ENCODE peak calls at places on chromosomes 4 and X, in five cellular contexts. V is omental fat pad, Y is tibial artery, D is mesothelial cell of epicardium, K is neural crest cell. I is an unnamed sample.

GRCh38 chrX:22135994-22136684 is 104.0 kb downstream of the PHEX start:
- DNase-seq in V (no peak), Y (peak), D (no peak), K (peak), I (peak)

GRCh38 chrX:123736333-123736921 is 3.6 kb upstream of the THOC2 start:
- DNase-seq in V (no peak), Y (no peak), D (no peak), K (no peak), I (no peak)

GRCh38 chr4:85783483-85783882 is 308.5 kb downstream of the ARHGAP24 start:
- DNase-seq in V (no peak), Y (no peak), D (no peak), K (no peak), I (no peak)

GRCh38 chr4:185204238-185204910 is 574 bp upstream of the CFAP97 start:
- DNase-seq in V (no peak), Y (no peak), D (no peak), K (no peak), I (no peak)

GRCh38 chr4:140156529-140157171 is 2.7 kb upstream of the MAML3 start:
- DNase-seq in V (no peak), Y (no peak), D (no peak), K (no peak), I (no peak)

GRCh38 chr4:152973614-152974200 is 37.6 kb downstream of the FHDC1 start:
- DNase-seq in V (no peak), Y (no peak), D (no peak), K (no peak), I (no peak)

GRCh38 chrX:15853586-15854079 is 980 bp downstream of the AP1S2 start:
- DNase-seq in V (no peak), Y (no peak), D (no peak), K (no peak), I (no peak)

GRCh38 chr4:146342600-146343192 is 128.4 kb downstream of the REELD1 start:
- DNase-seq in V (no peak), Y (no peak), D (no peak), K (peak), I (peak)

GRCh38 chr4:1041936-1042330 is 30.5 kb downstream of the FGFRL1 start:
- DNase-seq in V (no peak), Y (no peak), D (no peak), K (no peak), I (no peak)

GRCh38 chr4:125101706-125102105 is 213.0 kb upstream of the FAT4 start:
- DNase-seq in V (no peak), Y (no peak), D (no peak), K (no peak), I (no peak)

GRCh38 chr4:98746936-98747658 is 88.7 kb upstream of the TSPAN5 start:
- DNase-seq in V (no peak), Y (no peak), D (no peak), K (no peak), I (no peak)

GRCh38 chr4:53326535-53326934 is 39.3 kb downstream of the SCFD2 start:
- DNase-seq in V (no peak), Y (no peak), D (no peak), K (no peak), I (no peak)

GRCh38 chrX:10098235-10098819 is 58.4 kb upstream of the CLCN4 start:
- DNase-seq in V (no peak), Y (no peak), D (no peak), K (no peak), I (no peak)

GRCh38 chrX:115584715-115585114 is 23.7 kb downstream of the PLS3 start:
- DNase-seq in V (no peak), Y (no peak), D (no peak), K (no peak), I (no peak)

GRCh38 chr4:121156822-121157769 is 7.0 kb downstream of the TNIP3 start:
- DNase-seq in V (no peak), Y (no peak), D (peak), K (peak), I (peak)

GRCh38 chrX:25206761-25207160 is 191.0 kb upstream of the ARX start:
- DNase-seq in V (no peak), Y (no peak), D (no peak), K (no peak), I (no peak)

GRCh38 chr4:71429106-71429505 is 90.3 kb downstream of the SLC4A4 start:
- DNase-seq in V (no peak), Y (no peak), D (no peak), K (no peak), I (no peak)

GRCh38 chr4:109931318-109931717 is 18.6 kb downstream of the EGF start:
- DNase-seq in V (no peak), Y (no peak), D (no peak), K (no peak), I (no peak)

GRCh38 chrX:147476008-147476407 is 435.7 kb upstream of the FMR1 start:
- DNase-seq in V (no peak), Y (no peak), D (no peak), K (peak), I (peak)

GRCh38 chr4:15584785-15585184 is 70.4 kb downstream of the FBXL5 start:
- DNase-seq in V (no peak), Y (no peak), D (no peak), K (no peak), I (no peak)

GRCh38 chrX:5916945-5917344 is 311.7 kb downstream of the NLGN4X start:
- DNase-seq in V (no peak), Y (no peak), D (no peak), K (no peak), I (no peak)

GRCh38 chr4:24640433-24640832 is 56.1 kb upstream of the DHX15 start:
- DNase-seq in V (no peak), Y (no peak), D (no peak), K (no peak), I (no peak)

GRCh38 chr4:114613579-114613978 is 15.0 kb downstream of the UGT8 start:
- DNase-seq in V (no peak), Y (no peak), D (no peak), K (no peak), I (no peak)

GRCh38 chr4:40484346-40484745 is 145.3 kb downstream of the RBM47 start:
- DNase-seq in V (no peak), Y (no peak), D (no peak), K (no peak), I (no peak)

GRCh38 chrX:1596676-1597344 is 5.4 kb downstream of the AKAP17A start:
- DNase-seq in V (no peak), Y (no peak), D (peak), K (no peak), I (no peak)

GRCh38 chrX:139949703-139950102 is 15.6 kb downstream of the CXorf66 start:
- DNase-seq in V (no peak), Y (no peak), D (no peak), K (no peak), I (no peak)

GRCh38 chrX:143429021-143429570 is 88.2 kb downstream of the SPANXN3 start:
- DNase-seq in V (no peak), Y (no peak), D (no peak), K (no peak), I (no peak)

GRCh38 chr4:109166126-109166525 is 136.3 kb downstream of the COL25A1 start:
- DNase-seq in V (no peak), Y (no peak), D (no peak), K (no peak), I (no peak)

GRCh38 chr4:30717208-30718020 is 2.8 kb upstream of the PCDH7 start:
- DNase-seq in V (no peak), Y (peak), D (peak), K (peak), I (peak)

GRCh38 chrX:150968862-150969720 is 14.0 kb upstream of the HMGB3 start:
- DNase-seq in V (no peak), Y (no peak), D (no peak), K (no peak), I (no peak)

GRCh38 chrX:38618152-38618551 is 56.8 kb downstream of the TSPAN7 start:
- DNase-seq in V (no peak), Y (no peak), D (no peak), K (no peak), I (no peak)
- TF ChIP-seq CTCF in V (no peak), Y (no peak), D (no peak), K (no peak), I (no peak)

GRCh38 chr4:8891646-8892555 is 20.3 kb upstream of the HMX1 start:
- DNase-seq in V (no peak), Y (no peak), D (no peak), K (no peak), I (no peak)

GRCh38 chr4:8888856-8889255 is 17.2 kb upstream of the HMX1 start:
- DNase-seq in V (no peak), Y (no peak), D (no peak), K (no peak), I (no peak)

GRCh38 chr4:8891255-8891645 is 19.6 kb upstream of the HMX1 start:
- DNase-seq in V (no peak), Y (no peak), D (no peak), K (no peak), I (no peak)

GRCh38 chr4:8882239-8882638 is 10.6 kb upstream of the HMX1 start:
- DNase-seq in V (no peak), Y (no peak), D (no peak), K (no peak), I (no peak)

DNA sequence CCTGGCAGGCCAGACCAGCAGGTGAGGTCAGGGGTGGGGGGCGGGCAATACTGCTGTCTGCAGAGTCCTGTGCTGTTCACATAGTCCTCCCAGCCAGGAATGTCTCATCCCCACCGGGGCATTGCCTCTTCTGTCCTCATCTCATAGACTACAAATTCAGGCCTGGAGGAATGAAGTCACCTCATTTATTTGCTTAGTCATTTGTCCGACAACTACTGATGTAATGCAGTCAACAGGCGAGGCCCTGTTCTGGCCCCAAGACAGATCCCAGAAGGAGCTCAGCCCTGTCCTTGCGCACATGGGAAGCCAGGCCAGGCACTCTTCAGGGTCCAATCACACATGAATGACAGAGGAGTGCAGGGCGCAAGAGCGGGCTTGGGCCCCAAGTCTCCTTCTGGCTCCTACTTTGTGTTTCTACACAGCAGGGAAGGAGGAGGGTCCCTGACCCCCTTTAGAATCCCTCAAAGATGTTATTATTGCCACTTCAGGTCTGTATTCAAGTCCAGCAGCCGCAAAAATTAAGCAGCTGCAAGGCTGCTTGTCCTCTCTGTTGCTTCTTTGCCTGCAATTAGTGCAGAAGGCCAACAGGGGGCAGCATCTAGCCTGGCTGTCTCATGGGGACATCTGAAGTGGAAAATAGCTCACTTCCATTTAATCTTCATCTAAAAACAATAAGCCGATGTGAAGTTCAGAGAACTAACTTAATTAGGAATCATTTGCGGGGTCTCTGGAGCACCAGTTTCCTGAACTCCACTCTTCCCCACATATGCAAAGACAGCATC is 15.2 kb upstream of the HMX1 start:
- DNase-seq in V (no peak), Y (no peak), D (no peak), K (no peak), I (no peak)
- TF ChIP-seq CTCF in V (no peak), Y (no peak), D (peak), K (peak), I (no peak)

DNA sequence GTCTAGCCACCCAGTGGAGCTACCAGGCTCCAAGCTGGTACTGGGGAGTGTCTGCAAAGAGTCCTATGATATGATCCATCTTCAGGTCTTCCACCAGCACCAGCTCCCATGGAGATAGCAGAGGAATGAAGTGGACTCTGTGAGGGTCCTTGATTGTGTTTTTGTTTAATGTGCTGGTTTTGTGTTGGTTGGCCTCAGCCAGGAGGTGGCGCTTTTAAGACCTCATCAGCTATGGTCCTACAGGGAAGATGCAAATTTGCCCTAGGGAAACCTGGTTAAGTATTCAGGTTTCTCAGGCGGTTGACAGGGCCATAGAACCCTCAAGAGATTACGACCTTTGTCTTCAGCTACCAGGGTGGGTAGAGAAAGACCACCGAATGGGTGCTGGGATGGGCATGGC is 1141.1 kb downstream of the STIM2 start:
- DNase-seq in V (no peak), Y (no peak), D (no peak), K (no peak), I (no peak)
- TF ChIP-seq CTCF in V (no peak), Y (no peak), D (no peak), K (no peak), I (no peak)

GRCh38 chr4:158172196-158172557 is 648 bp downstream of the GASK1B start:
- DNase-seq in V (no peak), Y (no peak), D (no peak), K (no peak), I (no peak)

GRCh38 chr4:158171456-158171790 is 1.4 kb downstream of the GASK1B start:
- DNase-seq in V (no peak), Y (no peak), D (no peak), K (no peak), I (no peak)

GRCh38 chr4:158169931-158170690 is 2.7 kb downstream of the GASK1B start:
- DNase-seq in V (no peak), Y (no peak), D (no peak), K (no peak), I (no peak)

GRCh38 chr4:158169516-158169915 is 3.3 kb downstream of the GASK1B start:
- DNase-seq in V (no peak), Y (no peak), D (no peak), K (no peak), I (no peak)

GRCh38 chr4:158170691-158171455 is 2.0 kb downstream of the GASK1B start:
- DNase-seq in V (peak), Y (peak), D (no peak), K (no peak), I (peak)
- TF ChIP-seq CTCF in V (no peak), Y (peak), D (peak), K (peak), I (peak)

GRCh38 chr4:183601381-183601780 is 57.6 kb downstream of the RWDD4 start:
- DNase-seq in V (no peak), Y (no peak), D (no peak), K (no peak), I (no peak)
- TF ChIP-seq CTCF in V (no peak), Y (no peak), D (no peak), K (no peak), I (no peak)

DNA sequence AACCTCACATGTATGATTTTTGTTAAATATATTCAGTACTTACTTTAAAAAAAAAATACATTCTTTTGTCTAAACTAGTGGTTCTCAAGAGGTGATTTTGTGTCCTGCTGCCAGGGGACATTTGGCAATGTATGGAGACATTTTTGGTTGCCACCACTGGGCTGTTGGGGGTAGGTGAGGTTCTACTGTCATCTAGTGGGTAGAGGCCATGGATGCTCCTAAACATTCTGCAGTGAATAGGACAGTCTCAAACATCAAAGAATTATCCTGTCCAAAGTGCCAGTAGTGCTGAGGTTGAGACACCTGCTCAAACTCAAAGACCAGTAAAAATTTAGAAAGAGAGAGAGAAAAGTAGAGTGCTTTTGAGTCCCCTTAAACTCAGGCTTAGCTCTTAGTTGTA is 32.9 kb upstream of the PGM2 start:
- DNase-seq in V (no peak), Y (no peak), D (no peak), K (no peak), I (peak)
- TF ChIP-seq CTCF in V (no peak), Y (no peak), D (no peak), K (peak), I (no peak)

I was measured in Calu3.